ENCODE peak calls at places on chromosomes 5 and 9, in six cellular contexts. One of them, this sample, is unnamed.
A peak's percentile ranks its signal among the peaks of the same experiment; 100 is the strongest.

GRCh38 chr5:150513375-150514309 is 5.7 kb downstream of the NDST1 start:
- DNase-seq in dorsolateral prefrontal cortex: peak; percentile 86
- DNase-seq in GM23338: peak; percentile 59
- DNase-seq in GM12865: peak; percentile 42
- DNase-seq in heart left ventricle: no peak
- DNase-seq in IMR-90: no peak
- DNase-seq in this sample: no peak

GRCh38 chr5:127705120-127705892 is 2.1 kb downstream of the CCDC192 start:
- DNase-seq in IMR-90: peak; percentile 86
- DNase-seq in dorsolateral prefrontal cortex: no peak
- DNase-seq in heart left ventricle: no peak
- DNase-seq in GM23338: peak; percentile 45
- DNase-seq in GM12865: peak; percentile 14
- DNase-seq in this sample: peak; percentile 75

GRCh38 chr5:54083851-54084250 is 226.5 kb downstream of the ARL15 start:
- DNase-seq in IMR-90: peak; percentile 29
- DNase-seq in heart left ventricle: no peak
- DNase-seq in dorsolateral prefrontal cortex: no peak
- DNase-seq in GM23338: no peak
- DNase-seq in GM12865: no peak
- DNase-seq in this sample: no peak

GRCh38 chr5:39055760-39056393 is 18.3 kb downstream of the RICTOR start:
- DNase-seq in GM23338: no peak
- DNase-seq in IMR-90: no peak
- DNase-seq in dorsolateral prefrontal cortex: no peak
- DNase-seq in GM12865: no peak
- DNase-seq in heart left ventricle: no peak
- DNase-seq in this sample: no peak

GRCh38 chr9:98150164-98150563 is 31.1 kb upstream of the TRIM14 start:
- DNase-seq in dorsolateral prefrontal cortex: no peak
- DNase-seq in GM23338: no peak
- DNase-seq in IMR-90: no peak
- DNase-seq in GM12865: no peak
- DNase-seq in heart left ventricle: no peak
- DNase-seq in this sample: no peak

GRCh38 chr5:165224366-165224765 is 1718.9 kb downstream of the MAT2B start:
- DNase-seq in GM23338: no peak
- DNase-seq in dorsolateral prefrontal cortex: no peak
- DNase-seq in IMR-90: no peak
- DNase-seq in heart left ventricle: no peak
- DNase-seq in GM12865: no peak
- DNase-seq in this sample: peak; percentile 52

GRCh38 chr9:88197781-88198345 is 59.6 kb upstream of the SPATA31C2 start:
- DNase-seq in GM12865: no peak
- DNase-seq in GM23338: no peak
- DNase-seq in dorsolateral prefrontal cortex: no peak
- DNase-seq in heart left ventricle: no peak
- DNase-seq in IMR-90: peak; percentile 87
- DNase-seq in this sample: peak; percentile 97

GRCh38 chr5:161378701-161379100 is 167.8 kb downstream of the GABRB2 start:
- DNase-seq in dorsolateral prefrontal cortex: no peak
- DNase-seq in heart left ventricle: no peak
- DNase-seq in IMR-90: no peak
- DNase-seq in GM12865: no peak
- DNase-seq in GM23338: no peak
- DNase-seq in this sample: no peak

GRCh38 chr5:1791176-1791575 is 8.5 kb downstream of the MRPL36 start:
- DNase-seq in dorsolateral prefrontal cortex: peak; percentile 1
- DNase-seq in GM12865: no peak
- DNase-seq in GM23338: no peak
- DNase-seq in IMR-90: no peak
- DNase-seq in heart left ventricle: no peak
- DNase-seq in this sample: no peak

GRCh38 chr5:74766348-74766886 is 500 bp downstream of the GFM2 start:
- DNase-seq in dorsolateral prefrontal cortex: no peak
- DNase-seq in GM12865: no peak
- DNase-seq in IMR-90: peak; percentile 64
- DNase-seq in GM23338: peak; percentile 72
- DNase-seq in heart left ventricle: no peak
- DNase-seq in this sample: peak; percentile 72

GRCh38 chr9:77016526-77017504 is 2.6 kb upstream of the FOXB2 start:
- DNase-seq in GM12865: no peak
- DNase-seq in dorsolateral prefrontal cortex: no peak
- DNase-seq in IMR-90: no peak
- DNase-seq in heart left ventricle: no peak
- DNase-seq in GM23338: peak; percentile 72
- DNase-seq in this sample: no peak

DNA sequence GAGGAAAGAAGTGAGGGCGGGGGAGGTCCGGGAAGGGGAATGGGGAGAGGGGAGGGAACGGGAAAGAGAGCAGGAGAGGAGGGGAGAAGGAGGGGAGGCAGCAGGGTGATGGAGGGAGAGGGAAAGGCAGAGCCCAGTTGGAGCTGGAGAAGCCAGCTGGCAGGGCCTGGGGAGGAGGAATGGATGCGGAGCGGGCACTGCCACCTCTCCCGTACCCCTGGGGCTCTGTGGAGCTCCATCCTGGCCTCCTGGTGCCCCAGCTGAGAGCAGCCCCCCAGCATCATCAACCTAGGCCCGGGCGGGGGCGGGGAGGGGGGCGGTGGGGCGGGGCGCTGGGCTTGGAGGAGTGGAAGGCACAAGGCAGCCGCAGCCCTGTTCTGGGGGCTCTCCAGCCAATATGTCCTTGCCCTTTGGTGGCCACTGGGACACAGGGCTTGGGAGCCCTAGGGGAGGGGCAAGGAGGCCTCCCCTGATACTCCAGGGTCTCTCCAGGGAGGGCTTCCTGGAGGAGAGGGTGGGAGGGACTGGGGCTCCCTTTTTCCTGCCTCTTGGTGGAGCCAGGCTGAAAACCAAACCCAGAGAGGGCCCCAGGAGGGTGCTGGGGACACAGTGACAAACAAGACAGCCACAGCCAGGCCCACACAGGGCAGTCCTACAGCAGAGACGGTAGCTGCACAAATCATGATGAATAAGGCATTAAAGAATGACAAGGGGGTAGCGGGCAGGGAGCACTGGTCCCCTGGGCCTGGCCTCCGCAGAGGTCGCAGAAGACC is 123.7 kb downstream of the C9orf50 start:
- DNase-seq in GM12865: no peak
- DNase-seq in GM23338: peak; percentile 89
- DNase-seq in heart left ventricle: peak; percentile 47
- DNase-seq in IMR-90: no peak
- DNase-seq in dorsolateral prefrontal cortex: no peak
- DNase-seq in this sample: no peak
- H3K4me3 ChIP-seq in GM12865: no peak overlapping the region
- H3K4me3 ChIP-seq in GM23338: peak overlapping the region; percentile 87
- H3K4me3 ChIP-seq in heart left ventricle: peak overlapping the region; percentile 55
- H3K4me3 ChIP-seq in IMR-90: peak overlapping the region; percentile 72
- H3K4me3 ChIP-seq in dorsolateral prefrontal cortex: peak overlapping the region; percentile 79
- H3K4me3 ChIP-seq in this sample: peak overlapping the region; percentile 70

GRCh38 chr5:59666709-59667108 is 226.8 kb downstream of the PDE4D start:
- DNase-seq in IMR-90: no peak
- DNase-seq in GM23338: no peak
- DNase-seq in heart left ventricle: no peak
- DNase-seq in GM12865: no peak
- DNase-seq in dorsolateral prefrontal cortex: no peak
- DNase-seq in this sample: no peak
- TF ChIP-seq CTCF in IMR-90: no peak
- TF ChIP-seq CTCF in GM23338: no peak
- TF ChIP-seq CTCF in heart left ventricle: no peak
- TF ChIP-seq CTCF in GM12865: no peak
- TF ChIP-seq CTCF in dorsolateral prefrontal cortex: no peak
- TF ChIP-seq CTCF in this sample: no peak

GRCh38 chr9:121323449-121324151 is 46.5 kb downstream of the STOM start:
- DNase-seq in IMR-90: no peak
- DNase-seq in dorsolateral prefrontal cortex: no peak
- DNase-seq in GM12865: no peak
- DNase-seq in heart left ventricle: no peak
- DNase-seq in GM23338: no peak
- DNase-seq in this sample: no peak

GRCh38 chr9:121324316-121324715 is 45.7 kb downstream of the STOM start:
- DNase-seq in GM12865: no peak
- DNase-seq in dorsolateral prefrontal cortex: no peak
- DNase-seq in heart left ventricle: peak; percentile 21
- DNase-seq in IMR-90: no peak
- DNase-seq in GM23338: no peak
- DNase-seq in this sample: no peak

GRCh38 chr9:121322037-121322736 is 47.9 kb downstream of the STOM start:
- DNase-seq in IMR-90: peak; percentile 98
- DNase-seq in GM23338: no peak
- DNase-seq in GM12865: no peak
- DNase-seq in heart left ventricle: no peak
- DNase-seq in dorsolateral prefrontal cortex: no peak
- DNase-seq in this sample: peak; percentile 96

GRCh38 chr9:121321039-121321503 is 49.0 kb downstream of the STOM start:
- DNase-seq in IMR-90: no peak
- DNase-seq in GM12865: no peak
- DNase-seq in GM23338: no peak
- DNase-seq in heart left ventricle: no peak
- DNase-seq in dorsolateral prefrontal cortex: no peak
- DNase-seq in this sample: peak; percentile 86

GRCh38 chr9:121322737-121323448 is 47.2 kb downstream of the STOM start:
- DNase-seq in heart left ventricle: peak; percentile 16
- DNase-seq in IMR-90: no peak
- DNase-seq in GM23338: no peak
- DNase-seq in GM12865: no peak
- DNase-seq in dorsolateral prefrontal cortex: no peak
- DNase-seq in this sample: no peak
- H3K4me3 ChIP-seq in heart left ventricle: no peak overlapping the region
- H3K4me3 ChIP-seq in IMR-90: no peak overlapping the region
- H3K4me3 ChIP-seq in GM23338: no peak overlapping the region
- H3K4me3 ChIP-seq in GM12865: no peak overlapping the region
- H3K4me3 ChIP-seq in dorsolateral prefrontal cortex: no peak overlapping the region
- H3K4me3 ChIP-seq in this sample: no peak overlapping the region

GRCh38 chr5:56900858-56901578 is 8.4 kb upstream of the SETD9 start:
- DNase-seq in GM12865: peak; percentile 48
- DNase-seq in IMR-90: peak; percentile 38
- DNase-seq in dorsolateral prefrontal cortex: no peak
- DNase-seq in GM23338: peak; percentile 63
- DNase-seq in heart left ventricle: no peak
- DNase-seq in this sample: peak; percentile 53
- TF ChIP-seq CTCF in GM12865: peak; percentile 62
- TF ChIP-seq CTCF in IMR-90: peak; percentile 78
- TF ChIP-seq CTCF in dorsolateral prefrontal cortex: peak; percentile 72
- TF ChIP-seq CTCF in GM23338: peak; percentile 80
- TF ChIP-seq CTCF in heart left ventricle: peak; percentile 74
- TF ChIP-seq CTCF in this sample: peak; percentile 60

DNA sequence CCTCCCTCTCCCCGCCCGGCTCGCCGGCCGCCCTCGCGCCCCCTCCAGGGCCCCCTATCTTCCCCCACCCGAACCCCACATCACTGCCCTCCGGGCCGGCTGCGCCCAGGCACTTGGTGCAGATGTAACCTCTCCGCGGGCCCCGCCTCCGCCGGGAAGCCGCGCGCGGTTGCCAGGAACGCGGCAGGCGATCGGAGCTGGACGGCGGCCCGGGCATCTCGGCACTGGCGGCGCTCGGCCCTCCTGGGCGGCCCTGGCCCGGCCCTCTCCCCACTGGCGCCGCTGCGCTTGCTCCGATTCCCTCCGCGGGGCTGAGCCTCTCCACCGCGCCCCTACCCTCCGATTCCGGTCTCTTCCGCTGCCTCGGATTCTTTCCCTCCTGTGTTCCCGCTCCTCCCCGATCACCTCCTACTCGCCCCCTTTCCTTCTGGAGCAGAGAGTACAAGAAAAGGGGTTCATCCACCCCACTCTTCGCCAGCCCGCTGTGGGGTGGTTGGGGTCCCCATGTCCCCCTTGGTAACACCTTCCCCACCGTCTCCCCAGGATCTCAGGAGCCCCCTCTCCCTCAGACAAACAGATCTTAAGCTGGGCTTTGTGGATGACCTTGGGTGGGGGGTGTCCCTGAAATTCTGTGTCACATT is 70.6 kb downstream of the C9orf50 start:
- DNase-seq in heart left ventricle: peak; percentile 85
- DNase-seq in GM23338: peak; percentile 75
- DNase-seq in dorsolateral prefrontal cortex: peak; percentile 79
- DNase-seq in GM12865: no peak
- DNase-seq in IMR-90: peak; percentile 70
- DNase-seq in this sample: peak; percentile 79
- H3K4me3 ChIP-seq in heart left ventricle: peak overlapping the region; percentile 59
- H3K4me3 ChIP-seq in GM23338: peak overlapping the region; percentile 65
- H3K4me3 ChIP-seq in dorsolateral prefrontal cortex: peak overlapping the region; percentile 69
- H3K4me3 ChIP-seq in GM12865: no peak overlapping the region
- H3K4me3 ChIP-seq in IMR-90: peak overlapping the region; percentile 45
- H3K4me3 ChIP-seq in this sample: peak overlapping the region; percentile 60

DNA sequence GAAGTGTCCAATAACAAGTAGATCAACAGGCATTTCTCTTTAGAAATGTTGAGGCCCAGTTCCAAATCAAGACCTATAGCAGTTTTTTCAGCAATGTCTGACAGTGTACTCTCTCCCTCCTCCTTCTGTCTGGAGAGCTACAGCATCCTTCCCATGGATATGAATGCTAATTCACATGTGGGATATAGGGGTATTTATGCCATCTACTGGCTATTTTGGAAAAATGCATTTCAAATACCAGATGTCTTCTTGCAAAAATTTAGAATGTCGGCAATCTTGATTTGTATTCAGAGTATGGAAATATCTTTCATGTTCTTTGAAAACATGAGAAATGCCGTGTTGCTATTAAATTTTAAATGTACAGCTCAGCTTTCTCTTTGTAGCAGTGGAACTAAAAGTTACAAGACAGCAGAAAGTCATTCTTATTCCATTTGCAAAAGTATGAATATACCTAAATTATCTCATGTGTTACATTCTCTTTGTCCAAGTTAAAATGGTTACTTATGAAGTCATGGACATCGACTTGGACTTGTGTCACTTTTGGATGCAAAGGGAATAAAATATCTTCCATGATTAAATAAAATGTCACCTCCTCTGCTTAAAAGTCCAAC is 647.8 kb downstream of the TAF11L14 start:
- DNase-seq in dorsolateral prefrontal cortex: no peak
- DNase-seq in GM23338: peak; percentile 32
- DNase-seq in heart left ventricle: no peak
- DNase-seq in IMR-90: peak; percentile 62
- DNase-seq in GM12865: peak; percentile 8
- DNase-seq in this sample: peak; percentile 66
- TF ChIP-seq CTCF in dorsolateral prefrontal cortex: peak; percentile 52
- TF ChIP-seq CTCF in GM23338: peak; percentile 52
- TF ChIP-seq CTCF in heart left ventricle: peak; percentile 11
- TF ChIP-seq CTCF in IMR-90: peak; percentile 63
- TF ChIP-seq CTCF in GM12865: peak; percentile 25
- TF ChIP-seq CTCF in this sample: peak; percentile 58

GRCh38 chr5:178376906-178377582 is 144.4 kb upstream of the PHYKPL start:
- DNase-seq in dorsolateral prefrontal cortex: no peak
- DNase-seq in heart left ventricle: no peak
- DNase-seq in IMR-90: peak; percentile 18
- DNase-seq in GM23338: no peak
- DNase-seq in GM12865: no peak
- DNase-seq in this sample: no peak

GRCh38 chr5:178373711-178374110 is 141.1 kb upstream of the PHYKPL start:
- DNase-seq in heart left ventricle: no peak
- DNase-seq in IMR-90: no peak
- DNase-seq in GM23338: no peak
- DNase-seq in dorsolateral prefrontal cortex: no peak
- DNase-seq in GM12865: no peak
- DNase-seq in this sample: no peak

GRCh38 chr5:178377583-178378270 is 145.1 kb upstream of the PHYKPL start:
- DNase-seq in GM23338: no peak
- DNase-seq in dorsolateral prefrontal cortex: no peak
- DNase-seq in heart left ventricle: no peak
- DNase-seq in IMR-90: no peak
- DNase-seq in GM12865: no peak
- DNase-seq in this sample: no peak

GRCh38 chr5:178372091-178372695 is 139.6 kb upstream of the PHYKPL start:
- DNase-seq in dorsolateral prefrontal cortex: no peak
- DNase-seq in GM23338: no peak
- DNase-seq in IMR-90: no peak
- DNase-seq in heart left ventricle: no peak
- DNase-seq in GM12865: no peak
- DNase-seq in this sample: no peak

GRCh38 chr5:178375348-178375747 is 142.7 kb upstream of the PHYKPL start:
- DNase-seq in GM23338: no peak
- DNase-seq in GM12865: no peak
- DNase-seq in dorsolateral prefrontal cortex: no peak
- DNase-seq in heart left ventricle: no peak
- DNase-seq in IMR-90: no peak
- DNase-seq in this sample: no peak
- H3K4me3 ChIP-seq in GM23338: no peak overlapping the region
- H3K4me3 ChIP-seq in GM12865: no peak overlapping the region
- H3K4me3 ChIP-seq in dorsolateral prefrontal cortex: no peak overlapping the region
- H3K4me3 ChIP-seq in heart left ventricle: no peak overlapping the region
- H3K4me3 ChIP-seq in IMR-90: no peak overlapping the region
- H3K4me3 ChIP-seq in this sample: no peak overlapping the region

This sample was measured in fibroblast of villous mesenchyme.